ENCODE peak calls at places on chromosomes 7 and 10, in seven cellular contexts. V is tibial artery, J is LNCaP clone FGC, X is nephron progenitor cell, P is neural progenitor cell, Y is neural crest cell, Q is mesothelial cell of epicardium. R is an unnamed sample.

GRCh38 chr10:43203491-43204393 is 63.1 kb downstream of the RASGEF1A start:
- DNase-seq in V (peak), J (no peak), X (peak), P (peak), Y (peak), Q (peak), R (peak)

GRCh38 chr10:129962092-129962494 is 2.0 kb downstream of the EBF3 start:
- DNase-seq in V (no peak), J (no peak), X (no peak), P (peak), Y (no peak), Q (no peak), R (peak)

GRCh38 chr10:8050561-8051108 is 3.9 kb upstream of the GATA3 start:
- DNase-seq in V (no peak), J (no peak), X (peak), P (peak), Y (no peak), Q (peak), R (peak)

GRCh38 chr10:19421664-19422063 is 373.1 kb downstream of the MALRD1 start:
- DNase-seq in V (no peak), J (peak), X (no peak), P (no peak), Y (no peak), Q (no peak), R (no peak)

GRCh38 chr7:2824026-2824677 is 20.0 kb downstream of the GNA12 start:
- DNase-seq in V (no peak), J (no peak), X (no peak), P (no peak), Y (no peak), Q (no peak), R (no peak)

GRCh38 chr7:94295805-94296204 is 98.9 kb upstream of the COL1A2 start:
- DNase-seq in V (no peak), J (no peak), X (no peak), P (no peak), Y (no peak), Q (no peak), R (no peak)

GRCh38 chr10:106147050-106147449 is 1017.5 kb downstream of the SORCS1 start:
- DNase-seq in V (no peak), J (no peak), X (no peak), P (peak), Y (no peak), Q (no peak), R (no peak)

GRCh38 chr7:40700653-40701475 is 566.1 kb downstream of the SUGCT start:
- DNase-seq in V (no peak), J (no peak), X (no peak), P (no peak), Y (no peak), Q (no peak), R (no peak)

GRCh38 chr10:71372882-71373495 is 23.7 kb upstream of the CDH23 start:
- DNase-seq in V (no peak), J (no peak), X (no peak), P (no peak), Y (no peak), Q (no peak), R (no peak)

GRCh38 chr7:29045258-29046095 is 87.3 kb upstream of the TRIL start:
- DNase-seq in V (no peak), J (peak), X (no peak), P (no peak), Y (no peak), Q (no peak), R (no peak)

GRCh38 chr7:42104231-42104630 is 132.8 kb downstream of the GLI3 start:
- DNase-seq in V (no peak), J (peak), X (no peak), P (no peak), Y (no peak), Q (no peak), R (no peak)

GRCh38 chr7:38565289-38565688 is 65.9 kb downstream of the AMPH start:
- DNase-seq in V (no peak), J (no peak), X (no peak), P (peak), Y (no peak), Q (no peak), R (no peak)

GRCh38 chr7:24725554-24726260 is 31.6 kb downstream of the GSDME start:
- DNase-seq in V (no peak), J (no peak), X (no peak), P (no peak), Y (no peak), Q (peak), R (peak)

GRCh38 chr7:87156709-87157108 is 4.5 kb downstream of the DMTF1 start:
- DNase-seq in V (no peak), J (no peak), X (no peak), P (no peak), Y (no peak), Q (no peak), R (no peak)

GRCh38 chr7:101216001-101216859 is 1.2 kb downstream of the PLOD3 start:
- DNase-seq in V (peak), J (no peak), X (no peak), P (no peak), Y (no peak), Q (no peak), R (no peak)

GRCh38 chr7:155467846-155468821 is 10.2 kb downstream of the EN2 start:
- DNase-seq in V (no peak), J (no peak), X (peak), P (peak), Y (no peak), Q (no peak), R (no peak)

GRCh38 chr7:1664711-1665591 is 5.1 kb upstream of the ELFN1 start:
- DNase-seq in V (peak), J (no peak), X (peak), P (peak), Y (peak), Q (peak), R (peak)

GRCh38 chr10:59713196-59713821 is 3.7 kb upstream of the SLC16A9 start:
- DNase-seq in V (no peak), J (no peak), X (no peak), P (no peak), Y (no peak), Q (no peak), R (no peak)

GRCh38 chr7:155533827-155534690 is 12.3 kb downstream of the CNPY1 start:
- DNase-seq in V (no peak), J (no peak), X (peak), P (peak), Y (peak), Q (peak), R (no peak)

GRCh38 chr7:155643804-155644177 is 670 bp upstream of the RBM33 start:
- DNase-seq in V (no peak), J (no peak), X (peak), P (no peak), Y (no peak), Q (no peak), R (no peak)

GRCh38 chr7:47905071-47905920 is 43.0 kb downstream of the PKD1L1 start:
- DNase-seq in V (no peak), J (no peak), X (no peak), P (peak), Y (no peak), Q (no peak), R (no peak)

GRCh38 chr10:62813981-62814380 is 2.2 kb downstream of the EGR2 start:
- DNase-seq in V (no peak), J (no peak), X (no peak), P (no peak), Y (no peak), Q (no peak), R (no peak)

GRCh38 chr7:29807179-29807841 is 1.0 kb downstream of the WIPF3 start:
- DNase-seq in V (peak), J (no peak), X (peak), P (peak), Y (peak), Q (peak), R (no peak)

GRCh38 chr10:88114368-88114767 is 250.9 kb downstream of the PTEN start:
- DNase-seq in V (peak), J (no peak), X (no peak), P (peak), Y (no peak), Q (no peak), R (no peak)

GRCh38 chr7:107816053-107816566 is 13.1 kb upstream of the SLC26A3 start:
- DNase-seq in V (no peak), J (peak), X (no peak), P (no peak), Y (no peak), Q (no peak), R (no peak)

GRCh38 chr7:28808786-28809533 is 149.2 kb downstream of the TRIL start:
- DNase-seq in V (peak), J (no peak), X (no peak), P (no peak), Y (no peak), Q (no peak), R (no peak)

GRCh38 chr10:78971094-78971682 is 97.6 kb upstream of the ZMIZ1 start:
- DNase-seq in V (no peak), J (no peak), X (no peak), P (no peak), Y (no peak), Q (no peak), R (no peak)

GRCh38 chr10:78974409-78975317 is 94.1 kb upstream of the ZMIZ1 start:
- DNase-seq in V (peak), J (peak), X (peak), P (peak), Y (peak), Q (peak), R (no peak)

GRCh38 chr10:78972160-78972946 is 96.4 kb upstream of the ZMIZ1 start:
- DNase-seq in V (peak), J (no peak), X (peak), P (peak), Y (peak), Q (no peak), R (no peak)

GRCh38 chr10:78972947-78973900 is 95.5 kb upstream of the ZMIZ1 start:
- DNase-seq in V (peak), J (peak), X (no peak), P (peak), Y (peak), Q (peak), R (peak)

GRCh38 chr10:78973901-78974408 is 94.8 kb upstream of the ZMIZ1 start:
- DNase-seq in V (peak), J (peak), X (peak), P (peak), Y (peak), Q (peak), R (peak)
- TF ChIP-seq CTCF in V (peak), J (no peak), X (no peak), P (no peak), Y (peak), Q (no peak), R (no peak)

DNA sequence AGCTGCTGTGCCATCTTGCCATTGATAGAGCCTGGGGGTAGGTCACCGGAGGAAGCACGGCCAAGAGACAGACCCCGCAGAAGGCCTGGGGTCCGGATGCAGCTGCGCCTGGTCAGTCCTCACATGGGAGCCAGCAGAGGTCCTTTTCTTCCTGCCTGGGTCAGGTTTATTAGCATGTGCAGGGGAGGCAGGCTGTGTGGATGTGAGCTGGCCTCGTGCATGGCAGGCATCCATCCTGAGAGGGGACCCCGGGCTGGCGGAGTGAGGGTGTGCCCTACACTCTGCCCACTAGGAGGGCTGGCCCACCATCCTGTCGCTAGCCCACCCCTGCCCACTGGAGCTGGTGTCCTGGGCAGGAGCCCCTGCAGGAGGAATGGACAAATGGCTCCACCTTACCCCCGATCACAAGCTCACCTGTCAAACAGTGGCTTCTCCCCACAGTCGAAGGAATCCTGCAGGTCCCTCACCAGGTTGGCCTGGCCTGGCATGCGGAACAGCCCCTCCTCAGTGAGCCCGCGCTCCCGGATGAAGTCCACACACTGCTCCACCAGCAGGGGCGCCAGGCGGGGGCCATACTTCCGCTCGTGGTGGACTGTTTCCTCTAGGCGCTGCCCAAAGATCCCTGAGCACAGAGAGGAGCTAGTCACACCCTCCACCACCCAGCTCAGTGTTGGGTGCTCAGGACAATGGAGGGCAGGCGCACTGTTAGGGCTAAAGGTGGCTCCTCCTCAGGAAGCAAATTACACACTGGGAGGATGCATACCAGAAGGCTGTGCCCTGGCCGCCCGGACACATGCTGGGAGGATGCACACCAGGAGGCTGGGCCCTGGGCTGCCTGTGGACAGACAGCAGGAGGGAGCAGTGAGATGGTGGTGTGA is 145.4 kb downstream of the ARHGAP22 start:
- DNase-seq in V (no peak), J (no peak), X (peak), P (no peak), Y (no peak), Q (no peak), R (peak)
- TF ChIP-seq CTCF in V (no peak), J (no peak), X (no peak), P (peak), Y (no peak), Q (no peak), R (no peak)

GRCh38 chr7:129213828-129214227 is 11.0 kb upstream of the AHCYL2 start:
- DNase-seq in V (no peak), J (no peak), X (no peak), P (peak), Y (peak), Q (no peak), R (no peak)
- TF ChIP-seq CTCF in V (no peak), J (peak), X (no peak), P (peak), Y (no peak), Q (no peak), R (no peak)

DNA sequence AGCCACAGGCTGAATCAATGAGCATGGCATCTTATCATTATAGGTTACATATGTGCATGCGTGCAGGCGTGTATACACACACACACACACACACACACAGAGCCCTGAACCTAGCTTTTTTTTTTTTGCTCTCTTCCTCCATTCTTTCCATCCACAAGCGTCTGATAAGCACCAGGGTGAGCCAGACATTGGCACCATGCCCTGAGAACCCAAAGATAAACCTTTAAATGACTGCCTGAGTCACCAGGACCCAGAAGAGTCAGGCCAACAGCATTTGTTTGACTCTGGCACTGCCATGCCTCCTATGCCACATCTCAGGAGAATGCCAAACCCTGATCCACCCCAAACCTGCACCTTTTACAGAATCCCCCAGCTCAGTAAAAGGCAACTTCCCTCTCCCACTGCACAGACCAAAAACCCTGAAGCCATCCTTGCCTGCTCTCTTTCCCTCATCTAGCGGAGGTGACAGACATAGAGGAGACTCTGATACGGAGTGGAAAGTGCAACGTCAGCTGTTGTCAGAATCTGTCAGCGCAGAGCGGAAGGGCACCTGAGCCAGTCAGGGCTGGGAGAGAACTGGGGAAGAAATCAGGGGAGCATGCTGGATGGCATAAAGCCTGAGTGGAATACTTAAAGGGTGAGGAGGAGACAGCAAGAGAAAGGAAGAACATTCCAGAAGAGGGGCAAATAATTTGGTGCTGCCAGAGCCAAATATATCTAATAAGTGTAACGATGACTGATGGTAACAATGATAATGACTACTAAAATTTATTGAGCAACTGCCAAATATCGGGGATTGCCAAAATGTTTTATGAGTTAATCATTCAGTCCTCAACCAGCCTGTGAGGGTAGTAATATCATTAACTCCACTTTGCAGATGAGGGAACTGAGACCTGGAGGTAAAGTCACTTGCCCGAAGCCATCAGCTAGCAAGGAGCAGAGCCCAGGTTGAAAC is 3.2 kb downstream of the PARP12 start:
- DNase-seq in V (peak), J (peak), X (no peak), P (no peak), Y (no peak), Q (no peak), R (no peak)
- TF ChIP-seq CTCF in V (no peak), J (no peak), X (no peak), P (no peak), Y (no peak), Q (no peak), R (no peak)

DNA sequence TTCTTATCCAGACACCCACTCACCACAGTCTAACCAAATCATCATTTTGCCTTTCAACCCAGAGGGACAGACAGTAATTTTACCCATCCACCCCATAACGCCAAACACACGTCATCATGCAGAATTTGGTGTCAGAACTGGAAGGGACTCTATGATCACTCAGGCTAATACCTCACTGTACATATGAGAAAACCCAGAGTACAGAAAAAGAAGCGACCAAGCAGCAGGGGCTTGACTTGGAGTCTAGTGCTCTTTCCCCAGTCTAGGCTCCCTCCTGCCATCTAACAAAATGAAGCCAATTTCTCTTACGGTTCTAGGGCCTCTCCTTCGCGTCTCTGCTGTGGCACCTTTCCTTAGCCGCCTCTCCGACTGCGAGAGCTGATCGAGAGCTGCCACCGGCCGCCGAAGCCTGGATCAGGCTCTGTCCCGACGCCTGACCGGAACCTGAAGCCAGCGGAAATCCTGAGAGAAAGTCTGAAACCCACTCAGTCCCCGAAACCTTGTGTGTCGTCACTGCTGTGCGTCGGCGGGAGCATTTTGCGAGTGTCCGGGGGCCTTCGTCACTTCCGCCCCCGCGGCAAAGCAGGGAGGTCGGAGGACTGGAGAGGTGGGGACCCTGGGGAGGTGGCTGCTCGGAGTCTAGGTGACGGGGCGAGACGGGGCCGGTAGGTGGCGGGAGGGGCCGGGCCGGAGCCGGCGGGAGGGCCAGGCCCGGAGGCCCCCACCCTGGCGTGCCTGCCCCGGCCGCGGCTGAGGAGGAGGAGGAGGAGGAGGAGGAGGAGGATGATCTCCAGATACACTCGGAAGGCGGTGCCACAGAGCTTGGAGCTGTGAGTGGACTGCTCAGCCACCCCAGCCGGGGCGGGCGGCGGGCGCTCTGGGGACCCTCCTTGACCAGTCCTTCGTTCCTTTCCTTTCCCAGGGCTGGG is at the start of the genes ECD and FAM149B1:
- DNase-seq in V (peak), J (peak), X (peak), P (peak), Y (peak), Q (peak), R (peak)
- TF ChIP-seq CTCF in V (peak), J (peak), X (no peak), P (peak), Y (peak), Q (no peak), R (peak)

DNA sequence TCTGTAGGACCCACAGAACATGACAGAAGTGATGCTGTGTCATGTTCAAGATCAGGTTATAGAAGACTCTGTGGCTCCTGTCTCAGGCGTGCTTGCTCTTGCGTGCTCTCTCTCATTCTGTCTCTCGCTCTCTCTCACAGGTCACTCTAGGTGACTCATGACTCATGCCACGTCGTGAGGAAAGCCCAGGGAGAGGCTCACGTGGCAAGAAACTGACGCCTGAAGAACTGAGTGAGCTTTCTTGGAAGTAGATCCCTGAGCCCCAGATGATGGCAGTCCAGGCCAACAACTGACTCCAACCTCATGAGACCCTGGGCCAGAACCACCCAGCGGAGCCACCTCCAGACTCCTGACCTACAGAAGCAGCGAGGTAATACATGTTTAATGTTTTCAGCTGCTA is 103.3 kb downstream of the DNMBP start:
- DNase-seq in V (peak), J (no peak), X (no peak), P (no peak), Y (no peak), Q (no peak), R (no peak)
- TF ChIP-seq CTCF in V (no peak), J (no peak), X (no peak), P (no peak), Y (no peak), Q (no peak), R (no peak)

R was measured in type B pancreatic cell.